ENCODE peak calls at places on chromosome 21, in four cellular contexts. One of them, this sample, is unnamed.

GRCh38 chr21:43768868-43769167 is 7.3 kb downstream of the CSTB start:
- DNase-seq in tibial nerve: no peak
- DNase-seq in body of pancreas: no peak
- DNase-seq in uterus: no peak
- DNase-seq in this sample: no peak

GRCh38 chr21:35282944-35283343 is 233.8 kb upstream of the RUNX1 start:
- DNase-seq in tibial nerve: no peak
- DNase-seq in body of pancreas: no peak
- DNase-seq in uterus: no peak
- DNase-seq in this sample: no peak

GRCh38 chr21:15094706-15095105 is 29.9 kb upstream of the NRIP1 start:
- DNase-seq in tibial nerve: no peak
- DNase-seq in body of pancreas: no peak
- DNase-seq in uterus: no peak
- DNase-seq in this sample: no peak

GRCh38 chr21:29190920-29191319 is 60.5 kb downstream of the MAP3K7CL start:
- DNase-seq in tibial nerve: no peak
- DNase-seq in body of pancreas: no peak
- DNase-seq in uterus: no peak
- DNase-seq in this sample: no peak

GRCh38 chr21:17697474-17697873 is 84.8 kb upstream of the BTG3 start:
- DNase-seq in tibial nerve: no peak
- DNase-seq in body of pancreas: no peak
- DNase-seq in uterus: no peak
- DNase-seq in this sample: no peak

GRCh38 chr21:45290948-45291612 is 3.4 kb upstream of the POFUT2 start:
- DNase-seq in tibial nerve: peak; percentile 33
- DNase-seq in body of pancreas: peak; percentile 27
- DNase-seq in uterus: peak; percentile 44
- DNase-seq in this sample: no peak

GRCh38 chr21:40204956-40205355 is 337.7 kb downstream of the PCP4 start:
- DNase-seq in tibial nerve: no peak
- DNase-seq in body of pancreas: no peak
- DNase-seq in uterus: no peak
- DNase-seq in this sample: no peak

GRCh38 chr21:33948096-33948950 is 32.7 kb upstream of the ATP5PO start:
- DNase-seq in tibial nerve: no peak
- DNase-seq in body of pancreas: peak; percentile 56
- DNase-seq in uterus: peak; percentile 40
- DNase-seq in this sample: peak; percentile 58

GRCh38 chr21:16709866-16710550 is 802.8 kb upstream of the CXADR start:
- DNase-seq in tibial nerve: no peak
- DNase-seq in body of pancreas: no peak
- DNase-seq in uterus: peak; percentile 44
- DNase-seq in this sample: no peak

GRCh38 chr21:46159841-46160562 is 4.6 kb upstream of the FTCD start:
- DNase-seq in tibial nerve: peak; percentile 10
- DNase-seq in body of pancreas: no peak
- DNase-seq in uterus: no peak
- DNase-seq in this sample: peak; percentile 7

GRCh38 chr21:10539956-10540355 is 18.6 kb downstream of the TPTE start:
- DNase-seq in tibial nerve: no peak
- DNase-seq in body of pancreas: no peak
- DNase-seq in uterus: no peak
- DNase-seq in this sample: no peak

GRCh38 chr21:35070436-35070835 is 21.3 kb upstream of the RUNX1 start:
- DNase-seq in tibial nerve: no peak
- DNase-seq in body of pancreas: no peak
- DNase-seq in uterus: no peak
- DNase-seq in this sample: no peak

GRCh38 chr21:36985761-36986594 is 19.5 kb upstream of the HLCS start:
- DNase-seq in tibial nerve: no peak
- DNase-seq in body of pancreas: no peak
- DNase-seq in uterus: no peak
- DNase-seq in this sample: no peak

GRCh38 chr21:30216041-30216723 is at the start of gene CLDN8:
- DNase-seq in tibial nerve: no peak
- DNase-seq in body of pancreas: peak; percentile 25
- DNase-seq in uterus: no peak
- DNase-seq in this sample: no peak

GRCh38 chr21:29896884-29897283 is 42.9 kb downstream of the GRIK1 start:
- DNase-seq in tibial nerve: no peak
- DNase-seq in body of pancreas: no peak
- DNase-seq in uterus: no peak
- DNase-seq in this sample: no peak

DNA sequence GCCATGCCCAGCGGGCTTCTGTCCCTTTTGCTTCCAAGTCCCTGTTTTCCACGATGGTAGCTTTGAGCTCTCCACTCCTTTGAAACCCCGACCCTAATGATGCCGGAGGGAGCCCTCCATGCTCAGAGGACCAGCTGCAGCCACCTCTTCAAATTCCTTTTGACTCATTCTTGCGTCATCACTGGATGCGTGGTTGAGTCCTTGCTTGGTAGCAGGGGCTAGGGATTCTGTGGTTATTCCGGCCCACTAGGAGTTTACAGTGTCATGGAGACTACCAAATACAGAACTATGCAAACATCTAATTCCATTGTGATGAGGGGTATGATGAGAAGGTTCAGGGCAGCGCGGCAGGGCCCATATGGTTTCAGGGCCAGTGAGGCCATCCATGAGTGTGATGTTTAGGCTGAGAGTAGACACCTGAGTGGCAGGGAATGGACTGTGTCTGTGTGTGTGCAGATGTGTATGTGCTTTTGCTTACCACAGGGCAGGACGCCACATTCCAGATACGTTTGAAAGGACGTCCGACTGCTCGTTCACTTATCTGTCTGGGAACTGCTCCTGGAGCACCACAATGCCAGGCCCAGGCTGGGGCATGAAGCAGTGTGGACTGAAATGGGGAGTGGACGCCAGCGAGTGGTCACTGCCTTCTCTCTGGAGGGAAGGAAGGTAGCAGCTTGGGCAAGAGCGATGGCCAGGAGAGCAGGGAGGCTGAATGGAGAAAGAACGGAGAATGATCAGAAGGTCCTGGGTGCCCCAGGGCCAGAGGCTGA is 30.4 kb upstream of the ZBTB21 start:
- DNase-seq in tibial nerve: no peak
- DNase-seq in body of pancreas: no peak
- DNase-seq in uterus: peak; percentile 37
- DNase-seq in this sample: no peak
- H3K27ac ChIP-seq in tibial nerve: no peak overlapping the region
- H3K27ac ChIP-seq in body of pancreas: peak overlapping the region; percentile 85
- H3K27ac ChIP-seq in uterus: peak overlapping the region; percentile 55
- H3K27ac ChIP-seq in this sample: no peak overlapping the region

DNA sequence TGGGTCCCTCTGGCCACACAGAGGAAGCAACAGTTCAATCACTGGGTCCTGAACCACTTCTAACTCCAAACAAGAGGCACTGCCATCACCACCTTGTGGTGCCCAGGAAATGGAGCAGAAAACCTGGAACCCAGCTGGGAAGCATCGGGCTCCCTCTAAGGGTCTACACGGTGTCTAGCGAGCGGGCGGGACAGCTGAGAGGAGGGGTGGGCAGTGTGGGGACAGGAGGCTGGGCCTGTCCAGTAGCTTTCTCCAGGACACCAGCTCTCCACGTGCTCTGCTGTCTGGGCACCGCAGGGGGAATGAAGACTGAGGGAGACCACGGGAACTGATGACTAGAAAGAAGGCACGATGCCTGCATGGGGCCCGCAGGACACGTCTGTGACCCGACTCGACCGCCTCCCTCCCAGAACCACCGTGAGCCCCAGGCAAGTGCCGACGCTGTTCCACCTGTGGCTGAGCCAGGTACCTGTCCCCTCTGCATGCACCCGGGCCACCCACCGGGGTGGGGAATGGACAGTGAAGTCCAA is 5.4 kb upstream of the PRDM15 start:
- DNase-seq in tibial nerve: no peak
- DNase-seq in body of pancreas: no peak
- DNase-seq in uterus: no peak
- DNase-seq in this sample: no peak
- TF ChIP-seq POLR2A in tibial nerve: no peak
- TF ChIP-seq POLR2A in body of pancreas: no peak
- TF ChIP-seq POLR2A in uterus: no peak
- TF ChIP-seq POLR2A in this sample: no peak

GRCh38 chr21:41677671-41678015 is 89.2 kb downstream of the RIPK4 start:
- DNase-seq in tibial nerve: no peak
- DNase-seq in body of pancreas: peak; percentile 39
- DNase-seq in uterus: no peak
- DNase-seq in this sample: no peak
- H3K27ac ChIP-seq in tibial nerve: no peak overlapping the region
- H3K27ac ChIP-seq in body of pancreas: peak overlapping the region; percentile 96
- H3K27ac ChIP-seq in uterus: no peak overlapping the region
- H3K27ac ChIP-seq in this sample: no peak overlapping the region

GRCh38 chr21:41585199-41585994 is 77.4 kb upstream of the TMPRSS2 start:
- DNase-seq in tibial nerve: no peak
- DNase-seq in body of pancreas: no peak
- DNase-seq in uterus: no peak
- DNase-seq in this sample: no peak
- TF ChIP-seq POLR2A in tibial nerve: no peak
- TF ChIP-seq POLR2A in body of pancreas: no peak
- TF ChIP-seq POLR2A in uterus: no peak
- TF ChIP-seq POLR2A in this sample: no peak

DNA sequence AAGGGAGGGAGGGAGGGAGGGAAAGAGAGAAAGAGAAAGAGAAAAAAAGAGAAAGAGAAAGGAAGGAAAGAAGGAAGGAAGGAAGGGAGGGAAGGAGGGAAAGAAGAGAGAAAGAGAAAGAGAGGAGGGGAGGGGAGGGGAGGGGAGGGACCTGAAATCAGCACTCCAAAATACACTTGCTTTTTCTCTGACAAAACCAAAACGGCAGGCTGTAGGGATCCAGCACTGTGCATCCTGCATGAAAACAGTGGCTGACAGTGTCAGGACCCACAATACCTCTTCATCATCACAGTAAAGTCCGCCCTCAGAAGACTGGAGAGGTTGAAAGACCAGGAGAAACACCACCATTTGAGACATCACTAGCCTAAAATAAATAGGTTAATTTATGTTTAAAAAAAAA is 156.0 kb upstream of the SOD1 start:
- DNase-seq in tibial nerve: no peak
- DNase-seq in body of pancreas: no peak
- DNase-seq in uterus: no peak
- DNase-seq in this sample: no peak
- H3K27ac ChIP-seq in tibial nerve: no peak overlapping the region
- H3K27ac ChIP-seq in body of pancreas: no peak overlapping the region
- H3K27ac ChIP-seq in uterus: no peak overlapping the region
- H3K27ac ChIP-seq in this sample: no peak overlapping the region

This sample was measured in gastrocnemius medialis.